ENCODE peak calls at places on chromosomes 11 and 22, in seven cellular contexts. A is pancreas; I is CD4-positive, alpha-beta T cell; E is endothelial cell; Q is lower lobe of right lung; K is uterus; X is HFF-Myc. D is an unnamed sample.

GRCh38 chr11:125802387-125802786 is 14.5 kb downstream of the PATE3 start:
- DNase-seq in K (no peak), E (no peak), X (no peak), Q (no peak), A (no peak), I (no peak), D (no peak)

GRCh38 chr11:78783301-78783700 is 208.6 kb upstream of the NARS2 start:
- DNase-seq in I (no peak), Q (no peak), E (no peak), X (no peak), A (no peak), K (no peak), D (no peak)

GRCh38 chr22:36658900-36659299 is 44.7 kb downstream of the CACNG2 start:
- DNase-seq in X (no peak), E (no peak), Q (no peak), I (no peak), A (no peak), K (no peak), D (no peak)

GRCh38 chr11:63710476-63711217 is 29.3 kb downstream of the RTN3 start:
- DNase-seq in X (peak), E (no peak), K (peak), A (no peak), Q (no peak), I (no peak), D (no peak)

GRCh38 chr22:39205344-39206021 is 39.3 kb downstream of the PDGFB start:
- DNase-seq in I (peak), A (no peak), K (peak), X (no peak), Q (peak), E (no peak), D (peak)

GRCh38 chr11:102157219-102157618 is 47.0 kb downstream of the YAP1 start:
- DNase-seq in A (peak), K (peak), Q (no peak), I (no peak), X (no peak), E (no peak), D (no peak)

GRCh38 chr11:70713988-70714665 is 315.8 kb downstream of the CTTN start:
- DNase-seq in I (no peak), A (no peak), E (peak), Q (no peak), K (no peak), X (no peak), D (peak)

GRCh38 chr11:134573857-134574256 is 161.8 kb upstream of the B3GAT1 start:
- DNase-seq in Q (no peak), I (no peak), E (no peak), A (no peak), K (no peak), X (no peak), D (no peak)

GRCh38 chr11:46361283-46362145 is 14.3 kb downstream of the DGKZ start:
- DNase-seq in Q (peak), X (no peak), A (no peak), K (no peak), E (no peak), I (peak), D (peak)

GRCh38 chr11:8682219-8683114 is at the start of the genes RPL27A and TRIM66:
- DNase-seq in I (peak), K (peak), E (peak), X (peak), Q (peak), A (peak), D (peak)

GRCh38 chr11:7485136-7485853 is at the start of gene OLFML1:
- DNase-seq in Q (no peak), K (peak), A (no peak), E (no peak), I (no peak), X (no peak), D (no peak)

GRCh38 chr22:36528336-36528735 is 630 bp downstream of the EIF3D start:
- DNase-seq in X (no peak), K (no peak), I (no peak), Q (no peak), E (no peak), A (no peak), D (no peak)

GRCh38 chr11:2591805-2592204 is 108.0 kb downstream of the KCNQ1OT1 start:
- DNase-seq in Q (no peak), E (no peak), K (no peak), X (no peak), I (no peak), A (no peak), D (peak)

GRCh38 chr11:73388241-73389133 is 12.3 kb downstream of the RELT start:
- DNase-seq in X (no peak), K (no peak), Q (peak), E (peak), A (no peak), I (no peak), D (no peak)

GRCh38 chr11:27524155-27524554 is 17.6 kb upstream of the LIN7C start:
- DNase-seq in A (no peak), E (no peak), I (no peak), X (peak), Q (no peak), K (no peak), D (no peak)

GRCh38 chr11:3709977-3710376 is 38.8 kb upstream of the CHRNA10 start:
- DNase-seq in Q (no peak), X (no peak), A (no peak), I (no peak), K (no peak), E (no peak), D (no peak)

GRCh38 chr22:50526849-50527801 is 1.7 kb upstream of the SCO2 start:
- DNase-seq in E (no peak), K (no peak), A (no peak), Q (peak), X (no peak), I (no peak), D (peak)

GRCh38 chr22:28146401-28147304 is 227.6 kb upstream of the PITPNB start:
- DNase-seq in K (no peak), A (no peak), I (no peak), X (no peak), E (no peak), Q (no peak), D (no peak)

GRCh38 chr11:20000393-20001134 is 159.7 kb downstream of the DBX1 start:
- DNase-seq in I (no peak), X (no peak), K (no peak), Q (peak), A (peak), E (no peak), D (no peak)

GRCh38 chr22:39090426-39091064 is 6.5 kb upstream of the APOBEC3H start:
- DNase-seq in I (peak), X (no peak), A (no peak), Q (peak), E (no peak), K (no peak), D (no peak)

GRCh38 chr11:125745979-125746378 is at the start of gene PATE1:
- DNase-seq in I (no peak), E (no peak), X (no peak), Q (no peak), A (no peak), K (no peak), D (no peak)

GRCh38 chr11:133082453-133082781 is 449.9 kb downstream of the OPCML start:
- DNase-seq in E (peak), K (peak), A (peak), I (no peak), X (no peak), Q (peak), D (no peak)

GRCh38 chr11:56296877-56297276 is 4.8 kb upstream of the OR8H1 start:
- DNase-seq in K (no peak), E (no peak), X (no peak), A (no peak), Q (no peak), I (no peak), D (no peak)

GRCh38 chr22:26756675-26757293 is 99.4 kb downstream of the MIAT start:
- DNase-seq in X (no peak), K (peak), E (peak), Q (peak), I (peak), A (peak), D (no peak)

GRCh38 chr22:41197808-41198585 is 7.1 kb upstream of the L3MBTL2 start:
- DNase-seq in I (peak), X (no peak), A (no peak), K (no peak), Q (peak), E (peak), D (no peak)

GRCh38 chr11:1020211-1020905 is 16.2 kb downstream of the MUC6 start:
- DNase-seq in I (no peak), A (no peak), Q (no peak), K (no peak), E (no peak), X (no peak), D (no peak)

GRCh38 chr11:106077609-106078517 is at the start of gene AASDHPPT:
- DNase-seq in E (peak), A (peak), Q (no peak), I (no peak), K (peak), X (no peak), D (no peak)

GRCh38 chr11:44622721-44623258 is 57.3 kb downstream of the CD82 start:
- DNase-seq in X (no peak), E (no peak), I (no peak), Q (no peak), A (no peak), K (no peak), D (peak)

GRCh38 chr22:25125693-25126357 is 73.8 kb upstream of the CRYBB3 start:
- DNase-seq in Q (no peak), K (no peak), E (no peak), A (no peak), I (no peak), X (no peak), D (no peak)

GRCh38 chr22:27670701-27671412 is 130.7 kb downstream of the MN1 start:
- DNase-seq in Q (no peak), K (no peak), A (peak), I (no peak), E (peak), X (no peak), D (no peak)

GRCh38 chr11:112343368-112344039 is 82.8 kb upstream of the PLET1 start:
- DNase-seq in X (no peak), K (no peak), E (no peak), I (no peak), A (no peak), Q (no peak), D (no peak)

GRCh38 chr11:112345166-112345565 is 84.5 kb upstream of the PLET1 start:
- DNase-seq in X (no peak), I (no peak), E (no peak), Q (no peak), A (no peak), K (no peak), D (no peak)

GRCh38 chr11:112344040-112344413 is 83.4 kb upstream of the PLET1 start:
- DNase-seq in Q (no peak), K (no peak), X (no peak), I (no peak), A (no peak), E (no peak), D (no peak)

GRCh38 chr11:112346586-112346985 is 85.9 kb upstream of the PLET1 start:
- DNase-seq in K (no peak), Q (no peak), A (no peak), E (no peak), I (no peak), X (no peak), D (no peak)

DNA sequence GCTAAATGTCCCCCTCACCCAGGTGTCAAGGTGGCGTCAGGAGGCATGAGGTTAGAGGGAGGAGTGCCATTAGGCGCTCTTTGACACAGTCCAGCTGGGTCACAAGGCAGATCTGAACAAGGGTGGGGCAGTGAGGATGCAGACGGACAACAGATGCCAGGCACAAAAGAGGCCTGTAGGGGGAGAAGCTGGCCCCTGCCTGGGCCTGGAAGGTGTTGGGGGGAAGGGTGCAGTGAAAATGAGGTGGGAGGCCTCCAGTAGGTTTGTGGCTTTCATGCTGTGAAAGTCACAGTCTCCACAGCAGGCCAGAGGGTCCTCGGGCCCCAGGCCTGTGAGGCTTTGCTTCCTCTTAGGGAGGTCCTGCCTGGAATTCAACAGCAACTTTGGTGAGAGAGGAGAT is 85.0 kb upstream of the PLET1 start:
- DNase-seq in X (no peak), E (no peak), I (no peak), K (no peak), Q (no peak), A (no peak), D (no peak)
- TF ChIP-seq CTCF in X (peak), E (no peak), I (no peak), K (no peak), Q (no peak), A (no peak), D (peak)

GRCh38 chr22:43094085-43094484 is 4.9 kb upstream of the TTLL1 start:
- DNase-seq in E (no peak), K (no peak), I (no peak), Q (peak), X (no peak), A (no peak), D (no peak)
- TF ChIP-seq CTCF in E (no peak), K (no peak), I (no peak), Q (no peak), X (no peak), A (no peak), D (peak)

GRCh38 chr22:43110444-43110926 is at the start of gene BIK:
- DNase-seq in X (no peak), Q (peak), A (peak), K (no peak), I (peak), E (peak), D (no peak)
- TF ChIP-seq CTCF in X (peak), Q (no peak), A (no peak), K (no peak), I (peak), E (no peak), D (peak)

GRCh38 chr22:48692734-48693376 is 1134.8 kb downstream of the BRD1 start:
- DNase-seq in I (no peak), K (no peak), E (no peak), A (no peak), Q (peak), X (no peak), D (no peak)
- TF ChIP-seq CTCF in I (no peak), K (no peak), E (no peak), A (no peak), Q (no peak), X (no peak), D (no peak)

DNA sequence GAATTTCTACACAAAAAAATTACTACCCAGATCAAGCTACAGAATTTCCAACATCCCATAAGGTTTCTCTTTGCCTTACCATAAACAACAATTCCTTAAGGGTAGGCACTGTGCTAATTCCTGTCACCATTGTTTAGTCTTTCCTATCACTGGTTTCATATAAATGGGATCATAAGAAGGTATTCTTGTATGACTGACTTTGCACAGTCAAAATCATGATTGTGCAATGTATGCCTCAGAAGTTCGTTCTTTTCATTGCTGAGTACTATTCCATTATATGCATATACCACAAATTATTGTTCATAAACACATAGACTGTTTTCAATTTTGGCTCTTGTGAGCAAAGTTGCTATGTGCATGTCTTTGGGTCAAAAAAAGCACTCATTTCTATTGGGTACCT is 611.6 kb upstream of the CADM1 start:
- DNase-seq in A (no peak), X (no peak), Q (no peak), K (no peak), I (no peak), E (no peak), D (no peak)
- TF ChIP-seq CTCF in A (no peak), X (no peak), Q (no peak), K (no peak), I (no peak), E (no peak), D (no peak)

DNA sequence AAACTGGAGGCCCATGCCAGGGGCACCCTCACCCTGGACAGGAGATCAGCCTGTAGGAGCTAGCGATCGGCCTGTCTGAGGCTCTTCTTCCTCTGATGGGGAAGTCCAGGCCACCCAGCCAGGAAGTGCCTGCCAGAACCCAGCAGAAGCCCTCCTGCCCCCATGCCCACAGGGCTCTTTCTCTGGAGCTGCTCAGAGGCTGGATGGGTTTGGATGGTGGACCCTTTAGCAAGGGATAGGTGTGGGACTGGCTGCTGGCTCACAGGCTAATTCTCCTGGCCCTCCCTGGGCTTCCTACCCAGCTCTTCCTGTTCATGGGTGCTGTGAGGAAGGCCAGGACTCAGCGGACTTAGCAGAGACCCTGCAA is 7.7 kb downstream of the FXYD2 start:
- DNase-seq in A (no peak), X (no peak), Q (no peak), I (no peak), K (no peak), E (no peak), D (peak)
- TF ChIP-seq CTCF in A (no peak), X (no peak), Q (no peak), I (no peak), K (no peak), E (no peak), D (no peak)

DNA sequence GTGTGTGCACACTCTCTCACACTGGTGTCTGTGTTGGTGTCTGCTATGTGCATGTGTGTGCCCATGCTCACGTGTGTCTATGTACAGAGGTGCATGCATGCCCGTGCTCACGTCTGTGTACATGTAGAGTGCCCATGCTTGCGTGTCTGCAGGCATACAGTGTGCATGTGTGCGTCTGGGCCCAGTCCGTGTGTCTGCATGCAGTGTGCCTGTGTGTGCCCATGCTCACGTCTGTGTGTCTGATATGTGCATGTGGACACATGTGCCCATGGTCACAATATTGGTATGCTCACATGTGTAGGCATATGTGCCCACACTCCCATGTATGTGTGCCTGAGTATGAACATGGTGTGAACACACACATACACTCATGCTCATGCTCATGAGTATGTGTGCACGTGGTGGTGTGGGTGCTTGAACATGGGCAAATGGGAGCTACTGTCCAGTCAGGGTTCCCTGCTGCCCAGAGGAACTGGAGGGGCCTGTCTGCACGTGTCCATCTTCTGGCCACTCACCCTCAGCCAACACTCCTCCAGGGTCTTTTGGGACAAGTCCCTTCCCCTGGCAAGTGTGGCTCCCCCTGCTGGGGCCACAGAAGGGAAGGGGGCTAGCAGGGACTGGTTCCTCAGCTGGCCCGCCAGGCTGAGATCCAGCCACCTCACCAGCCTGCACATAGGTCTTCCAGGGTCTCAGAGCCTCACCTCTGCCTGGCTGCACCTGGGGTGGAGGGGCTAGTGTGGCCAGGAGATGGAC is 7.3 kb upstream of the TBX1 start:
- DNase-seq in E (no peak), A (no peak), X (no peak), Q (no peak), K (no peak), I (no peak), D (no peak)
- TF ChIP-seq CTCF in E (no peak), A (no peak), X (peak), Q (no peak), K (no peak), I (no peak), D (peak)

GRCh38 chr11:48073031-48073861 is 92.9 kb downstream of the PTPRJ start:
- DNase-seq in X (no peak), K (no peak), E (no peak), A (no peak), Q (no peak), I (no peak), D (no peak)
- TF ChIP-seq CTCF in X (no peak), K (no peak), E (no peak), A (no peak), Q (no peak), I (no peak), D (no peak)

GRCh38 chr11:67261635-67261941 is 4.7 kb upstream of the GRK2 start:
- DNase-seq in I (no peak), Q (no peak), X (no peak), K (no peak), A (no peak), E (no peak), D (no peak)
- TF ChIP-seq CTCF in I (no peak), Q (peak), X (no peak), K (no peak), A (no peak), E (no peak), D (peak)

GRCh38 chr11:120662071-120662611 is 150.6 kb downstream of the GRIK4 start:
- DNase-seq in K (no peak), X (no peak), A (no peak), E (no peak), Q (no peak), I (no peak), D (no peak)
- TF ChIP-seq CTCF in K (no peak), X (no peak), A (no peak), E (no peak), Q (no peak), I (no peak), D (no peak)

D was measured in chondrocyte.